ENCODE peak calls at places on chromosomes 13 and 19, in four cellular contexts. F is K562, V is HL-60, L is GM12878. X is an unnamed sample.

GRCh38 chr19:27654266-27654990 is 1558.5 kb downstream of the UQCRFS1 start:
- DNase-seq in F (no peak), V (no peak), L (no peak), X (no peak)

GRCh38 chr19:5093297-5093858 is 124.5 kb downstream of the KDM4B start:
- DNase-seq in F (peak), V (no peak), L (no peak), X (no peak)

GRCh38 chr13:82634946-82635345 is 1247.3 kb downstream of the SLITRK1 start:
- DNase-seq in F (no peak), V (no peak), L (no peak), X (no peak)

GRCh38 chr19:45471866-45472556 is 4.2 kb downstream of the FOSB start:
- DNase-seq in F (no peak), V (no peak), L (no peak), X (no peak)

GRCh38 chr19:41351339-41352245 is 2.1 kb downstream of the TGFB1 start:
- DNase-seq in F (peak), V (peak), L (no peak), X (peak)

GRCh38 chr13:66532146-66532545 is 698.0 kb downstream of the PCDH9 start:
- DNase-seq in F (no peak), V (no peak), L (no peak), X (no peak)

GRCh38 chr19:10533656-10534386 is 9.9 kb upstream of the ATG4D start:
- DNase-seq in F (no peak), V (no peak), L (no peak), X (no peak)

GRCh38 chr13:99143904-99144303 is 56.8 kb upstream of the UBAC2 start:
- DNase-seq in F (no peak), V (no peak), L (no peak), X (no peak)

GRCh38 chr13:112116187-112116950 is 49.4 kb downstream of the SOX1 start:
- DNase-seq in F (no peak), V (no peak), L (no peak), X (no peak)

GRCh38 chr19:29383696-29384095 is 142.1 kb upstream of the VSTM2B start:
- DNase-seq in F (no peak), V (no peak), L (no peak), X (no peak)

GRCh38 chr13:75739244-75739868 is 103.2 kb downstream of the LMO7 start:
- DNase-seq in F (no peak), V (no peak), L (peak), X (no peak)

GRCh38 chr13:113209336-113209879 is at the start of gene CUL4A:
- DNase-seq in F (peak), V (peak), L (no peak), X (peak)

GRCh38 chr13:113211774-113212173 is 2.4 kb downstream of the CUL4A start:
- DNase-seq in F (no peak), V (no peak), L (no peak), X (no peak)

GRCh38 chr13:113208424-113209335 is at the start of gene PCID2:
- DNase-seq in F (peak), V (peak), L (peak), X (peak)

GRCh38 chr13:113210834-113211233 is 1.4 kb downstream of the CUL4A start:
- DNase-seq in F (no peak), V (peak), L (no peak), X (no peak)

GRCh38 chr13:113209880-113210421 is 538 bp downstream of the CUL4A start:
- DNase-seq in F (peak), V (peak), L (no peak), X (peak)
- TF ChIP-seq SPI1 in F (no peak), V (no peak), L (no peak), X (no peak)

DNA sequence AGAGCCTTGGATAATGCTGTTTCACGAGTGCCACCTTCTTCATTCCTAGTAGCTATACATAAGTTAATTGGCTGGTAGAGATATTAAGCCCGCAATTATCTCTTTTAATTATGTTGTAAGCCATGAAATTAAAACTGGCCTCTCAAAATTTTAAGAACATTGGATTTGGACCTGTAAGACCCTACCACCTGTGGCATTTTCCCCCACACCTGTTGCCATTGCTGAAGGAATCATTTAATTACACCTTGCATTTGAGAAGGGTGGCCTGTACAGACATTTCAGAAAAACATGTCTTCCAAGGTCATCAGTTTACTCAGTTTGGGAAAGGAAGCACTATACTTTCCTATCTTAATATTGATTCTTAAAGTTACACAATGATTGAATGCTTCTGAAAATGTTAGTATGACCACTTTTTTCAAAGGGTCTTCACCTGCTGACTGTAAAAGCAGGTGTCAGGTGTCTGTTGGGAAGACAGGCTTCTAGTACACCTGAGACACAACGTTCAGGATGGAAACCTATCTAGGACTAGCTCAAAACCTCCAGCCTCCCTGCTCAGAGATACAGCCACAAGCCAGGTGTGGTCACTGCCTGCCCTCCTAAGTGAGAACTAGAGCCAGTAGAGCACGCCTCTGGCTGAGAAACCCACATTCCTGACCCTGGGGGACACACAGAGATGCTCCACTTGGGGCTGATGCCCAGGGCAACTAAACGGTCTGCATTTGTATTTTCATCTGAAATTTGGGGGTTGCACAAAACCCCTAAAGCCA is 28.2 kb downstream of the ANKRD10 start:
- DNase-seq in F (no peak), V (no peak), L (no peak), X (no peak)
- TF ChIP-seq POLR2AphosphoS5 in F (no peak), V (no peak), L (no peak), X (no peak)

GRCh38 chr19:46717034-46717715 is at the start of gene PRKD2:
- DNase-seq in F (peak), V (peak), L (no peak), X (peak)

GRCh38 chr19:46716013-46716671 is 772 bp downstream of the PRKD2 start:
- DNase-seq in F (peak), V (no peak), L (no peak), X (no peak)

GRCh38 chr19:46716672-46717033 is 261 bp downstream of the PRKD2 start:
- DNase-seq in F (no peak), V (no peak), L (no peak), X (no peak)

GRCh38 chr19:46714523-46715106 is 2.3 kb downstream of the PRKD2 start:
- DNase-seq in F (no peak), V (no peak), L (no peak), X (peak)

GRCh38 chr19:46715620-46716012 is 1.3 kb downstream of the PRKD2 start:
- DNase-seq in F (no peak), V (no peak), L (no peak), X (no peak)
- TF ChIP-seq SPI1 in F (no peak), V (no peak), L (no peak), X (no peak)

GRCh38 chr13:28035146-28035782 is 46.8 kb upstream of the URAD start:
- DNase-seq in F (no peak), V (no peak), L (no peak), X (no peak)
- TF ChIP-seq POLR2AphosphoS5 in F (no peak), V (no peak), L (no peak), X (no peak)

DNA sequence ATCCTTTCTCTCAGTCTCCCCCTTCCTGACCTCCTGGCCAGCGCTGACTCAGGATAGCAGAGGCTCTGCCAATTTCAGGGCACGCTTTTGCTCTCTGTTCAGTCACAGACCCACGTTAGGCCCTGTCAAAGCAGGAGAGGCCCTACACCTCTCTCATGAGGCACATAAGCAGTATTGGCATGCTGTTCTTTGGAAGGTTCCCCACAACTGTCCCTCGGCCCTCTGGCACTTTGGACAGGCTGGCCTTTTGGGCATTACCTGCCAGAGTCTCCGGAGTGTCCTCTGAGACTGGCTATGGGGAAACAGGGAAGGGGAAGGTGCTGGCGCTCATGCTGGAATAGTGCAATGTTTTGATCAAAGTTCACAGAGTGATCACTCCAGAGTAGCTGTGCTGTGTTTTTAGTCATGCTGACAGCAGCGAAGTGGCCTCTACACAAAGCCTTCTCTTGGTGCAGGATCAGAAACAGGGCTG is 23.7 kb upstream of the UBE2L5 start:
- DNase-seq in F (no peak), V (no peak), L (no peak), X (no peak)
- TF ChIP-seq SPI1 in F (no peak), V (no peak), L (no peak), X (no peak)

GRCh38 chr19:13022859-13023636 is 27.8 kb downstream of the NFIX start:
- DNase-seq in F (peak), V (no peak), L (no peak), X (no peak)
- TF ChIP-seq POLR2AphosphoS5 in F (no peak), V (no peak), L (no peak), X (no peak)

GRCh38 chr13:69857188-69857821 is 250.3 kb upstream of the ATXN8OS start:
- DNase-seq in F (peak), V (no peak), L (peak), X (no peak)
- TF ChIP-seq SPI1 in F (no peak), V (no peak), L (no peak), X (no peak)

GRCh38 chr19:2223959-2224358 is 12.2 kb downstream of the PLEKHJ1 start:
- DNase-seq in F (no peak), V (no peak), L (no peak), X (no peak)
- TF ChIP-seq POLR2AphosphoS5 in F (no peak), V (no peak), L (no peak), X (no peak)